ENCODE peak calls at places on chromosomes 4 and X, in five cellular contexts. K is B cell, S is LoVo, O is GM06990, X is T-cell. Y is an unnamed sample.

GRCh38 chr4:88320780-88321373 is 36.5 kb upstream of the PPM1K start:
- DNase-seq in K (peak), S (peak), O (peak), X (no peak), Y (no peak)

GRCh38 chrX:38558681-38559080 is 2.7 kb upstream of the TSPAN7 start:
- DNase-seq in K (no peak), S (no peak), O (no peak), X (no peak), Y (no peak)

GRCh38 chr4:81106150-81106549 is 75.6 kb downstream of the BMP3 start:
- DNase-seq in K (no peak), S (no peak), O (no peak), X (no peak), Y (no peak)

GRCh38 chr4:130127297-130127696 is 1031.3 kb downstream of the C4orf33 start:
- DNase-seq in K (no peak), S (no peak), O (no peak), X (no peak), Y (no peak)

GRCh38 chrX:12802741-12803140 is 11.5 kb downstream of the PRPS2 start:
- DNase-seq in K (no peak), S (no peak), O (no peak), X (no peak), Y (no peak)

GRCh38 chr4:153115322-153116100 is 88.7 kb upstream of the TRIM2 start:
- DNase-seq in K (peak), S (peak), O (peak), X (peak), Y (peak)

GRCh38 chrX:16022580-16023170 is 100.7 kb upstream of the GRPR start:
- DNase-seq in K (no peak), S (peak), O (no peak), X (no peak), Y (no peak)

GRCh38 chr4:33628296-33628695 is 2616.0 kb downstream of the ARAP2 start:
- DNase-seq in K (no peak), S (no peak), O (no peak), X (no peak), Y (no peak)

GRCh38 chr4:176259330-176260090 is 9.5 kb downstream of the ASB5 start:
- DNase-seq in K (no peak), S (no peak), O (no peak), X (no peak), Y (no peak)

GRCh38 chr4:1770791-1771231 is 22.3 kb upstream of the FGFR3 start:
- DNase-seq in K (no peak), S (no peak), O (no peak), X (no peak), Y (no peak)

GRCh38 chrX:107324493-107325310 is 118.3 kb downstream of the DNAAF6 start:
- DNase-seq in K (no peak), S (peak), O (peak), X (no peak), Y (no peak)

GRCh38 chr4:88457307-88458090 is 580 bp downstream of the HERC5 start:
- DNase-seq in K (no peak), S (no peak), O (no peak), X (peak), Y (peak)

GRCh38 chr4:77819409-77819835 is 254 bp upstream of the CNOT6L start:
- DNase-seq in K (peak), S (no peak), O (no peak), X (no peak), Y (peak)

GRCh38 chr4:8652181-8653078 is 59.9 kb downstream of the CPZ start:
- DNase-seq in K (no peak), S (no peak), O (no peak), X (no peak), Y (no peak)

GRCh38 chr4:83771113-83771705 is 235.3 kb downstream of the GPAT3 start:
- DNase-seq in K (no peak), S (peak), O (no peak), X (no peak), Y (no peak)

GRCh38 chr4:118345813-118346212 is 7.0 kb downstream of the PRSS12 start:
- DNase-seq in K (no peak), S (peak), O (no peak), X (no peak), Y (no peak)

GRCh38 chrX:97685753-97686152 is 802.0 kb downstream of the RPA4 start:
- DNase-seq in K (peak), S (peak), O (no peak), X (no peak), Y (no peak)

GRCh38 chr4:117225441-117225840 is 140.1 kb upstream of the TRAM1L1 start:
- DNase-seq in K (no peak), S (no peak), O (no peak), X (no peak), Y (no peak)

GRCh38 chr4:56902703-56903102 is 5.0 kb upstream of the REST start:
- DNase-seq in K (no peak), S (no peak), O (no peak), X (no peak), Y (no peak)

GRCh38 chrX:120794525-120794975 is 81.1 kb downstream of the CT47B1 start:
- DNase-seq in K (no peak), S (no peak), O (no peak), X (no peak), Y (no peak)

GRCh38 chr4:152485726-152486276 is 50.1 kb downstream of the FBXW7 start:
- DNase-seq in K (peak), S (peak), O (peak), X (peak), Y (peak)

GRCh38 chrX:22060451-22060940 is 28.4 kb downstream of the PHEX start:
- DNase-seq in K (no peak), S (no peak), O (peak), X (no peak), Y (no peak)

GRCh38 chr4:84639143-84639542 is 56.2 kb downstream of the CDS1 start:
- DNase-seq in K (no peak), S (no peak), O (no peak), X (no peak), Y (no peak)

Y was measured in T follicular helper cell.